ENCODE peak calls at places on chromosome 16, in four cellular contexts. F is AG04450, V is dorsolateral prefrontal cortex, Y is HL-60. Z is an unnamed sample.

GRCh38 chr16:73024571-73025105 is 23.3 kb downstream of the ZFHX3 start:
- DNase-seq in F (no peak), V (no peak), Y (no peak), Z (no peak)

GRCh38 chr16:1290032-1290431 is 19.4 kb upstream of the UBE2I start:
- DNase-seq in F (no peak), V (no peak), Y (peak), Z (no peak)

GRCh38 chr16:30600215-30600614 is 10.0 kb downstream of the ZNF689 start:
- DNase-seq in F (no peak), V (no peak), Y (no peak), Z (no peak)

GRCh38 chr16:84995666-84996065 is 15.7 kb downstream of the ZDHHC7 start:
- DNase-seq in F (no peak), V (no peak), Y (no peak), Z (no peak)

GRCh38 chr16:12059216-12059769 is 82.8 kb downstream of the SNX29 start:
- DNase-seq in F (no peak), V (no peak), Y (no peak), Z (no peak)

GRCh38 chr16:67163164-67163902 is 1.2 kb upstream of the HSF4 start:
- DNase-seq in F (no peak), V (peak), Y (no peak), Z (no peak)

GRCh38 chr16:79971237-79971572 is 370.7 kb upstream of the MAF start:
- DNase-seq in F (no peak), V (no peak), Y (no peak), Z (no peak)

GRCh38 chr16:72400257-72401078 is 228.5 kb upstream of the PMFBP1 start:
- DNase-seq in F (peak), V (peak), Y (peak), Z (peak)

GRCh38 chr16:15502041-15502725 is 67.8 kb downstream of the BMERB1 start:
- DNase-seq in F (peak), V (peak), Y (no peak), Z (peak)

GRCh38 chr16:2033057-2033911 is 6.6 kb downstream of the NHERF2 start:
- DNase-seq in F (no peak), V (peak), Y (no peak), Z (peak)

GRCh38 chr16:30585022-30585399 is 486 bp downstream of the ZNF785 start:
- DNase-seq in F (no peak), V (no peak), Y (no peak), Z (no peak)

GRCh38 chr16:64910351-64910750 is 211.5 kb downstream of the CDH11 start:
- DNase-seq in F (peak), V (peak), Y (no peak), Z (peak)

GRCh38 chr16:71792176-71792575 is 16.5 kb downstream of the AP1G1 start:
- DNase-seq in F (no peak), V (no peak), Y (no peak), Z (no peak)

GRCh38 chr16:30896203-30896889 is at the start of gene CTF1:
- DNase-seq in F (peak), V (peak), Y (no peak), Z (peak)

GRCh38 chr16:46558018-46558417 is 63.2 kb downstream of the SHCBP1 start:
- DNase-seq in F (no peak), V (no peak), Y (no peak), Z (no peak)

GRCh38 chr16:11245222-11245737 is 10.7 kb downstream of the SOCS1 start:
- DNase-seq in F (no peak), V (no peak), Y (no peak), Z (no peak)

GRCh38 chr16:11171757-11172299 is 84.2 kb downstream of the SOCS1 start:
- DNase-seq in F (no peak), V (no peak), Y (no peak), Z (no peak)

GRCh38 chr16:56388209-56388608 is 37.1 kb downstream of the AMFR start:
- DNase-seq in F (no peak), V (no peak), Y (no peak), Z (peak)

GRCh38 chr16:55909876-55910275 is 34.7 kb upstream of the CES5A start:
- DNase-seq in F (no peak), V (no peak), Y (no peak), Z (no peak)

GRCh38 chr16:2874584-2875362 is 8.2 kb upstream of the FLYWCH2 start:
- DNase-seq in F (no peak), V (peak), Y (peak), Z (peak)

GRCh38 chr16:70689035-70689969 is 3.4 kb upstream of the MTSS2 start:
- DNase-seq in F (no peak), V (no peak), Y (no peak), Z (no peak)

GRCh38 chr16:324451-325334 is 27.8 kb downstream of the AXIN1 start:
- DNase-seq in F (no peak), V (no peak), Y (peak), Z (no peak)

GRCh38 chr16:51306116-51306515 is 155.0 kb upstream of the SALL1 start:
- DNase-seq in F (no peak), V (no peak), Y (no peak), Z (peak)

GRCh38 chr16:892536-893255 is 78.1 kb downstream of the LMF1 start:
- DNase-seq in F (no peak), V (no peak), Y (no peak), Z (no peak)

GRCh38 chr16:28878083-28878926 is at the start of gene ATP2A1:
- DNase-seq in F (no peak), V (no peak), Y (no peak), Z (no peak)

GRCh38 chr16:63697736-63698135 is 1424.1 kb downstream of the CDH11 start:
- DNase-seq in F (no peak), V (no peak), Y (no peak), Z (no peak)

DNA sequence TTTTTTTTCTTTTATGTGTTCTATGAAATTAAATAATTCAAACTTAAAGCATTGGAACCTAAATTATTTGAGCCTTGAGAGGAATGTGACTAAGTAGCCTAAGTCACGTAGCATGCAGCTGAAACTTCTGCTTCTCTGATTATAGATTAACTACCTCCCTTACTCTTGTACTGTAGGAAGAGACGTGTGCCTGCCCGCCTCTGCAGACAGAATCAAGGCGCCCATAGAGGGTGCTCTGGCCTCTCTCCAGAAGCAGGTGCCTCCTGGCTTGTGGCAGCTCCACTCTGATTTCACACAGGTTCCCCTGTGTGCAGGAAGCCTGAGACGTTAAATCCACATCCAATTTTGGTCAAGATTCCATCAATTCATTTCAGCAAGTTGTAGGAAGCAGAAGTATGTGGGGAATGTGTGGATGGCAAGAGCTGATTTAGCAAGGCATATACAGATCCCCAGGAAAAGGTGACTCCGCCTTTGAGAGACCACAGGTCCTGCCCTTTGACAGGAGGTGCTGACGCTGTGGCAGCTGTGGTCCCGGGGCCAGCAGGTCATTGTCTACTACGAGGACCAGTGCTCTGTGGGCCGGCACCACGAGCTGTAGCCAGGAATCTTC is 1418.8 kb downstream of the CDH11 start:
- DNase-seq in F (no peak), V (no peak), Y (no peak), Z (no peak)
- TF ChIP-seq CTCF in F (no peak), V (no peak), Y (no peak), Z (no peak)

DNA sequence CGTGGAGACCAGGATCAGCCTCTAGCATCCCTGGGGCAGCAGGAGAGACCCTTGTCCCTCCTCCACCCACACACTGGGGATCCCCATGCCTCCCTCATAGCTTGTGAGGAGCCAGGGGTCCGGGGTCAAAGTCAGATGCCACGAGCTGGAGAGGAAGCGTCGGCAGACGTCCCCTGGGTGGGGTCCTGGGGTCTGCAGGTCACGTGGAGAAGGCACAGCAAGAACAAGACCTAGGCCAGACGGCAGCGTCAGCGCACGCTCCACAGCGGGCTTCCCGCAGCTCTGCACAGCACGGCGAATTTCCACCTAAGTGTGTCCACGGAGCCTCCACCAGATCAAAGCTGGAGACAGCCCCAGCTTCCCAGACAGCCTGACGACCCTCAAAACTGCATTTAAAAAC is 49.3 kb downstream of the SLC7A5 start:
- DNase-seq in F (no peak), V (no peak), Y (no peak), Z (no peak)
- TF ChIP-seq CTCF in F (no peak), V (no peak), Y (no peak), Z (no peak)

DNA sequence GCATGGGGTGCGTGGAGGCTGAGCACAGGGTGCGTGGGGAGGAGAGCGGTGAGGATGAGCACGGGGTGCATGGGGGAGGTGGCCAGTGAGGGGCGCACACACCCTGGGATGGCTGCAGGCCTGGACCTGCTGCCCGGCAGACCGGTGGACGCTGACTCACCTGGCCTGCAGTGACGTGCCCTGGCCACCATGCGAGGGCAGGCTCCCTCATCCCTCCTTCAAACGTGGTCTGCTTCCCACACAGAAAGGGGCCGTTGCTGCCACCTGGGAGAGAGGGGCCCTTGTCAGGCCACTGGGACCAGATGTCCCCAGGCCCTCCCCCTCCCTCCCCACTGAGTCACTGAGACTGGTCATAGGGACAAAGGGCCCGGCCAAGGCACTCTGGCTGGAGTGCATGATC is 20.1 kb upstream of the APRT start:
- DNase-seq in F (no peak), V (no peak), Y (no peak), Z (peak)
- TF ChIP-seq CTCF in F (no peak), V (no peak), Y (no peak), Z (peak)

DNA sequence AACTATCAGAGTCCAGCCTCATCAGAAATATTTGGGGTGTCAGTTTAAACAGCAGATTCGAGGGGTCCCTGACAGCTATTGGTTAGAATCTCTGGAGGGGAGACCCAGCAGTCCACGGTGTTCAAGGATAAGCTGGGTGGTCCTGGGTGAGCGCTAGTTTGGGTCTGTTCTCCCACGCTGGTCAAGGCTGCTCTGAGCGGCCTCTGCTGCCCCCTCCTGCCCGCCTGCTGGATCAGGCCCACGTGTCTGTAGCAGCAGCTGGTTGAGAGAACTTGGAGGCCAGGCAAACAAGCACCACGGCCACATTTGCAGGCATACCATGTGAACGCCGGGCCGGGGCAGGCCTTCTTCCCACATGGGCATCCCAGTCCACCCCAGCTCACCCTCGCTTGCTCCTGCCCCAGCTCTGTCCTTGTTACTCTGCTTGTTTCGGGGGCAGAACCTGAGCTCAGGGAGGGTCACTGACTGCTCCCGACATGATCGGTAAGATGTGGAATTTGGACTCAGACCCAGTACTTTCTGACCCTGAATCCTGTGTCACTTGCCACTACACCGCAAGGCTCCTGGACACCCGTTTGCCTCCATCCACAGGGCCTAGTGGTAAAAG is 7.4 kb downstream of the FOXF1 start:
- DNase-seq in F (peak), V (peak), Y (peak), Z (peak)
- TF ChIP-seq CTCF in F (peak), V (peak), Y (peak), Z (peak)

GRCh38 chr16:10136916-10137315 is 45.3 kb downstream of the GRIN2A start:
- DNase-seq in F (no peak), V (no peak), Y (no peak), Z (no peak)
- TF ChIP-seq CTCF in F (no peak), V (no peak), Y (no peak), Z (no peak)

GRCh38 chr16:68698091-68698490 is 39.0 kb upstream of the CDH1 start:
- DNase-seq in F (no peak), V (no peak), Y (no peak), Z (no peak)

GRCh38 chr16:68700120-68700519 is 37.0 kb upstream of the CDH1 start:
- DNase-seq in F (no peak), V (no peak), Y (peak), Z (peak)

GRCh38 chr16:68695575-68695974 is 41.5 kb upstream of the CDH1 start:
- DNase-seq in F (no peak), V (no peak), Y (no peak), Z (no peak)

DNA sequence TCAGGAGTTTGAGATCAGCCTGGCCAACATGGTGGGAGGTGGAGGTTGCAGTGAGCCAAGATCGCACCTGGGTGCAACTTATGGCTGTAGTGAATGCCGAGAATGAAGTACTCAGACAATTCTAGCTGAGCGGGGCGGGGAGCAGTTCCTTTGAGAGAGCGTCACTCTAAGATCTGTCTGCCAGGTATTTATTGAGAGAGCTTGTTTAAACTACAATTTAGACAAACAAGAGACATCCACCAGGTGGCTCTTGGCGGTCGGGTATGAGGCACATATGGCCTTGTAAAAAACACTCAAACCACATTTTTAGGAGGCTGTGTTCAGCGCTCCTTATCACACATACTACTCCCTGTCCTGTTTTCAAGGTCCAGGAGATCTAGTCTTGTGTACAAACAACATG is 40.6 kb upstream of the CDH1 start:
- DNase-seq in F (no peak), V (no peak), Y (no peak), Z (no peak)
- TF ChIP-seq CTCF in F (no peak), V (no peak), Y (no peak), Z (no peak)

DNA sequence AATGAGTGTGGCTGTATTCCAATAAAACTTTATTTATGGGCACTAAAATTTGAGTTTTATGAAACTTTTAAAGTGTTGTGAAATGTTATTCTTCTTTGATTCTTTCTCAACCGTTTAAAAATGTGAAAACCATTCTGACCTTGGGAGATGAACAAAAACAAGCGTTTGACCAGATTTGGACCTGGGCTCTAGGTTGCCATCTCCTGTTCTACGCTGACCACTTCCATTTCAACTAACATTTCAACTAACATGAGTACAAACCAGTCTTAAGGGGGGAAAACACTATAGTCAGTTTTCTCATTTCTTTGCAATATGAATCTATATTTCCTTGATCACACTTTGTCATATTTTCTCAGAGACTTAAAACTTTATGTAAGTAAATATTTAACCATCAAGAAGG is 118.4 kb upstream of the IRX5 start:
- DNase-seq in F (no peak), V (no peak), Y (no peak), Z (no peak)
- TF ChIP-seq CTCF in F (no peak), V (no peak), Y (no peak), Z (peak)

GRCh38 chr16:59252317-59252716 is 518.2 kb upstream of the GOT2 start:
- DNase-seq in F (no peak), V (no peak), Y (no peak), Z (no peak)

GRCh38 chr16:59249049-59249448 is 514.9 kb upstream of the GOT2 start:
- DNase-seq in F (no peak), V (no peak), Y (no peak), Z (no peak)
- TF ChIP-seq CTCF in F (no peak), V (no peak), Y (no peak), Z (no peak)